ENCODE peak calls at places on chromosomes 16 and 17, in seven cellular contexts. One of them, this sample, is unnamed.

GRCh38 chr17:41844971-41845370 is 7.3 kb downstream of the KLHL10 start:
- DNase-seq in H1: no peak
- DNase-seq in SK-N-SH: no peak
- DNase-seq in HepG2: no peak
- DNase-seq in GM12878: no peak
- DNase-seq in HCT116: no peak
- DNase-seq in K562: no peak
- DNase-seq in this sample: no peak

GRCh38 chr16:30720086-30720485 is 21.1 kb downstream of the SRCAP start:
- DNase-seq in H1: no peak
- DNase-seq in SK-N-SH: no peak
- DNase-seq in HepG2: no peak
- DNase-seq in GM12878: no peak
- DNase-seq in HCT116: no peak
- DNase-seq in K562: no peak
- DNase-seq in this sample: no peak

GRCh38 chr17:74682442-74683190 is 30.1 kb downstream of the CD300LF start:
- DNase-seq in H1: no peak
- DNase-seq in SK-N-SH: no peak
- DNase-seq in HepG2: no peak
- DNase-seq in GM12878: no peak
- DNase-seq in HCT116: no peak
- DNase-seq in K562: no peak
- DNase-seq in this sample: no peak

GRCh38 chr17:6775871-6776405 is at the start of gene FBXO39:
- DNase-seq in H1: no peak
- DNase-seq in SK-N-SH: no peak
- DNase-seq in HepG2: no peak
- DNase-seq in GM12878: no peak
- DNase-seq in HCT116: no peak
- DNase-seq in K562: no peak
- DNase-seq in this sample: no peak

GRCh38 chr17:55760643-55761355 is 9.9 kb downstream of the PCTP start:
- DNase-seq in H1: no peak
- DNase-seq in SK-N-SH: no peak
- DNase-seq in HepG2: no peak
- DNase-seq in GM12878: no peak
- DNase-seq in HCT116: no peak
- DNase-seq in K562: no peak
- DNase-seq in this sample: no peak

GRCh38 chr17:75246404-75246803 is 15.0 kb downstream of the GGA3 start:
- DNase-seq in H1: no peak
- DNase-seq in SK-N-SH: no peak
- DNase-seq in HepG2: no peak
- DNase-seq in GM12878: no peak
- DNase-seq in HCT116: no peak
- DNase-seq in K562: no peak
- DNase-seq in this sample: no peak

GRCh38 chr16:15607700-15608396 is 35.1 kb downstream of the MARF1 start:
- DNase-seq in H1: no peak
- DNase-seq in SK-N-SH: no peak
- DNase-seq in HepG2: peak
- DNase-seq in GM12878: no peak
- DNase-seq in HCT116: no peak
- DNase-seq in K562: no peak
- DNase-seq in this sample: peak

GRCh38 chr17:64457156-64457555 is 8.2 kb downstream of the MILR1 start:
- DNase-seq in H1: no peak
- DNase-seq in SK-N-SH: no peak
- DNase-seq in HepG2: no peak
- DNase-seq in GM12878: no peak
- DNase-seq in HCT116: no peak
- DNase-seq in K562: no peak
- DNase-seq in this sample: no peak

GRCh38 chr16:81589975-81590650 is 145.5 kb downstream of the CMIP start:
- DNase-seq in H1: no peak
- DNase-seq in SK-N-SH: no peak
- DNase-seq in HepG2: no peak
- DNase-seq in GM12878: no peak
- DNase-seq in HCT116: no peak
- DNase-seq in K562: no peak
- DNase-seq in this sample: no peak

GRCh38 chr17:8117367-8117979 is 841 bp downstream of the ALOXE3 start:
- DNase-seq in H1: no peak
- DNase-seq in SK-N-SH: no peak
- DNase-seq in HepG2: no peak
- DNase-seq in GM12878: no peak
- DNase-seq in HCT116: no peak
- DNase-seq in K562: no peak
- DNase-seq in this sample: no peak

GRCh38 chr17:72972263-72972951 is 120.1 kb downstream of the SLC39A11 start:
- DNase-seq in H1: no peak
- DNase-seq in SK-N-SH: no peak
- DNase-seq in HepG2: peak
- DNase-seq in GM12878: no peak
- DNase-seq in HCT116: no peak
- DNase-seq in K562: no peak
- DNase-seq in this sample: no peak

GRCh38 chr16:79991918-79992317 is 391.4 kb upstream of the MAF start:
- DNase-seq in H1: no peak
- DNase-seq in SK-N-SH: no peak
- DNase-seq in HepG2: no peak
- DNase-seq in GM12878: no peak
- DNase-seq in HCT116: no peak
- DNase-seq in K562: no peak
- DNase-seq in this sample: no peak

GRCh38 chr17:18248300-18248731 is 10.2 kb downstream of the FLII start:
- DNase-seq in H1: no peak
- DNase-seq in SK-N-SH: peak
- DNase-seq in HepG2: peak
- DNase-seq in GM12878: no peak
- DNase-seq in HCT116: no peak
- DNase-seq in K562: peak
- DNase-seq in this sample: peak

GRCh38 chr16:81495321-81496234 is 51.0 kb downstream of the CMIP start:
- DNase-seq in H1: no peak
- DNase-seq in SK-N-SH: peak
- DNase-seq in HepG2: no peak
- DNase-seq in GM12878: no peak
- DNase-seq in HCT116: no peak
- DNase-seq in K562: peak
- DNase-seq in this sample: no peak

GRCh38 chr16:75251280-75252048 is at the start of gene BCAR1:
- DNase-seq in H1: peak
- DNase-seq in SK-N-SH: peak
- DNase-seq in HepG2: peak
- DNase-seq in GM12878: no peak
- DNase-seq in HCT116: no peak
- DNase-seq in K562: peak
- DNase-seq in this sample: peak

GRCh38 chr17:371583-371982 is 19.0 kb upstream of the RPH3AL start:
- DNase-seq in H1: no peak
- DNase-seq in SK-N-SH: no peak
- DNase-seq in HepG2: no peak
- DNase-seq in GM12878: no peak
- DNase-seq in HCT116: no peak
- DNase-seq in K562: no peak
- DNase-seq in this sample: no peak

GRCh38 chr16:3030872-3031212 is 5.9 kb downstream of the BICDL2 start:
- DNase-seq in H1: no peak
- DNase-seq in SK-N-SH: no peak
- DNase-seq in HepG2: no peak
- DNase-seq in GM12878: no peak
- DNase-seq in HCT116: no peak
- DNase-seq in K562: no peak
- DNase-seq in this sample: no peak

GRCh38 chr17:19487009-19487600 is 46.5 kb upstream of the SLC47A1 start:
- DNase-seq in H1: no peak
- DNase-seq in SK-N-SH: no peak
- DNase-seq in HepG2: no peak
- DNase-seq in GM12878: no peak
- DNase-seq in HCT116: no peak
- DNase-seq in K562: no peak
- DNase-seq in this sample: no peak

GRCh38 chr17:76686538-76687277 is 24.1 kb downstream of the MXRA7 start:
- DNase-seq in H1: no peak
- DNase-seq in SK-N-SH: peak
- DNase-seq in HepG2: no peak
- DNase-seq in GM12878: no peak
- DNase-seq in HCT116: no peak
- DNase-seq in K562: no peak
- DNase-seq in this sample: peak

GRCh38 chr17:51059781-51060180 is 60.9 kb downstream of the SPAG9 start:
- DNase-seq in H1: no peak
- DNase-seq in SK-N-SH: no peak
- DNase-seq in HepG2: peak
- DNase-seq in GM12878: no peak
- DNase-seq in HCT116: no peak
- DNase-seq in K562: no peak
- DNase-seq in this sample: no peak

GRCh38 chr16:15576960-15577958 is 65.7 kb downstream of the MARF1 start:
- DNase-seq in H1: no peak
- DNase-seq in SK-N-SH: no peak
- DNase-seq in HepG2: peak
- DNase-seq in GM12878: no peak
- DNase-seq in HCT116: no peak
- DNase-seq in K562: peak
- DNase-seq in this sample: peak

GRCh38 chr16:29182501-29182900 is 197.6 kb downstream of the LAT start:
- DNase-seq in H1: no peak
- DNase-seq in SK-N-SH: no peak
- DNase-seq in HepG2: no peak
- DNase-seq in GM12878: no peak
- DNase-seq in HCT116: no peak
- DNase-seq in K562: no peak
- DNase-seq in this sample: no peak

GRCh38 chr16:73735018-73735417 is 561.6 kb upstream of the PSMD7 start:
- DNase-seq in H1: no peak
- DNase-seq in SK-N-SH: no peak
- DNase-seq in HepG2: peak
- DNase-seq in GM12878: peak
- DNase-seq in HCT116: no peak
- DNase-seq in K562: no peak
- DNase-seq in this sample: no peak

DNA sequence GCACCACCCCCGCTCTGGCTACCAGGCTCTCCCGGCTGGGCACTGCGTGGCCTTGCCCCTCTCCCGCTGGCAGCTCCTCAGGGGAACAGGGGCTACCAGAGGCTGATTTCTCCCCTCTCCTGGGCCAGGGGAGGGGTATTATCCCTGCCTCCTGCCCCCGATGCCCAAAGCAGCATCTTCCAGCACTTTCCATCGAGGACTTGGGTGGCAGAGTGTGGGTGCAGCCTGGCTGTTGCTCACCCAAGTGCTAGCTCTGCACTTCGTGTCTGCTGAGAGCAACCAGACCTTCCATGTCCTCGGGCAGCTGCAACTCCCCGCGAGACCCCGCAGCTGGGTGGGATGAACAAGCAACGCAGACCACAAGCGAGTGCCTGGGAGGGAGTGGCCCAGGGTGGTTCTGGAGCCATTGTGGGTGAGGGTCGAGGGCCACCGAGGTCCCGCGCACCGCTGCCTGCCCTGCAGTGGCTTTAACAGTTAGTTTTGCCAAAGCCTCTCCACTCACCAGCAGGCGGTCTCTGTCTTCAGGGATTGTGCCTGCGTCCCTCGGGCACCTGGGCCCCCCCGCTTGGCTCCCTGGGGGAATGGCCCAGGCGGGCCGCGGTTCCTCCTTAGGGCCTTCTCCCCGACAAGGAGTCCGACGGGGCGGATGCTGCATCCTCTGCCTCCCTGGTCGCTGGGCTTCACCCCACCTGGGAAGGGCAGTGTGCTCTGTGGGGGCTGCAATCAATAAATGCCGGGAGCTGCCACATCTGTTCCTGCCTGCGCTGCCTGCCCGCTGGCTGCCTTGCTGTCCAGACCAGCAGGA is 8.4 kb downstream of the SLC25A10 start:
- DNase-seq in H1: no peak
- DNase-seq in SK-N-SH: no peak
- DNase-seq in HepG2: no peak
- DNase-seq in GM12878: no peak
- DNase-seq in HCT116: no peak
- DNase-seq in K562: no peak
- DNase-seq in this sample: no peak
- TF ChIP-seq JUND in H1: no peak
- TF ChIP-seq JUND in SK-N-SH: no peak
- TF ChIP-seq JUND in HepG2: no peak
- TF ChIP-seq JUND in GM12878: no peak
- TF ChIP-seq JUND in HCT116: no peak
- TF ChIP-seq JUND in K562: no peak
- TF ChIP-seq JUND in this sample: no peak

GRCh38 chr16:1708083-1708767 is 2.2 kb downstream of the MAPK8IP3 start:
- DNase-seq in H1: no peak
- DNase-seq in SK-N-SH: no peak
- DNase-seq in HepG2: no peak
- DNase-seq in GM12878: no peak
- DNase-seq in HCT116: no peak
- DNase-seq in K562: peak
- DNase-seq in this sample: no peak

GRCh38 chr16:1706386-1707192 is 594 bp downstream of the MAPK8IP3 start:
- DNase-seq in H1: no peak
- DNase-seq in SK-N-SH: peak
- DNase-seq in HepG2: no peak
- DNase-seq in GM12878: no peak
- DNase-seq in HCT116: no peak
- DNase-seq in K562: peak
- DNase-seq in this sample: peak

GRCh38 chr16:1708768-1709180 is 2.8 kb downstream of the MAPK8IP3 start:
- DNase-seq in H1: no peak
- DNase-seq in SK-N-SH: no peak
- DNase-seq in HepG2: no peak
- DNase-seq in GM12878: no peak
- DNase-seq in HCT116: no peak
- DNase-seq in K562: peak
- DNase-seq in this sample: no peak

GRCh38 chr16:1707193-1707790 is 1.3 kb downstream of the MAPK8IP3 start:
- DNase-seq in H1: no peak
- DNase-seq in SK-N-SH: peak
- DNase-seq in HepG2: peak
- DNase-seq in GM12878: no peak
- DNase-seq in HCT116: no peak
- DNase-seq in K562: peak
- DNase-seq in this sample: no peak

GRCh38 chr16:1705688-1706385 is at the start of gene MAPK8IP3:
- DNase-seq in H1: peak
- DNase-seq in SK-N-SH: peak
- DNase-seq in HepG2: peak
- DNase-seq in GM12878: peak
- DNase-seq in HCT116: peak
- DNase-seq in K562: peak
- DNase-seq in this sample: peak
- TF ChIP-seq JUND in H1: peak
- TF ChIP-seq JUND in SK-N-SH: no peak
- TF ChIP-seq JUND in HepG2: peak
- TF ChIP-seq JUND in GM12878: peak
- TF ChIP-seq JUND in HCT116: no peak
- TF ChIP-seq JUND in K562: peak
- TF ChIP-seq JUND in this sample: no peak

GRCh38 chr16:50395763-50396710 is 27.2 kb upstream of the BRD7 start:
- DNase-seq in H1: no peak
- DNase-seq in SK-N-SH: no peak
- DNase-seq in HepG2: no peak
- DNase-seq in GM12878: no peak
- DNase-seq in HCT116: no peak
- DNase-seq in K562: no peak
- DNase-seq in this sample: no peak
- TF ChIP-seq JUND in H1: no peak
- TF ChIP-seq JUND in SK-N-SH: no peak
- TF ChIP-seq JUND in HepG2: no peak
- TF ChIP-seq JUND in GM12878: no peak
- TF ChIP-seq JUND in HCT116: no peak
- TF ChIP-seq JUND in K562: no peak
- TF ChIP-seq JUND in this sample: no peak

GRCh38 chr17:80251966-80252365 is 8.7 kb upstream of the RNF213 start:
- DNase-seq in H1: no peak
- DNase-seq in SK-N-SH: peak
- DNase-seq in HepG2: no peak
- DNase-seq in GM12878: no peak
- DNase-seq in HCT116: no peak
- DNase-seq in K562: no peak
- DNase-seq in this sample: no peak
- TF ChIP-seq JUND in H1: no peak
- TF ChIP-seq JUND in SK-N-SH: no peak
- TF ChIP-seq JUND in HepG2: no peak
- TF ChIP-seq JUND in GM12878: no peak
- TF ChIP-seq JUND in HCT116: no peak
- TF ChIP-seq JUND in K562: no peak
- TF ChIP-seq JUND in this sample: no peak

This sample was measured in T47D.